ENCODE peak calls at places on chromosomes 12 and 14, in nine cellular contexts. I is endodermal cell, P is A549, U is astrocyte of the cerebellum, T is K562, R is psoas muscle, V is GM10248, C is upper lobe of right lung, K is HepG2. N is an unnamed sample.

GRCh38 chr12:1212529-1212928 is 221.5 kb downstream of the ERC1 start:
- DNase-seq in R (no peak), I (peak; percentile 66), V (no peak), U (no peak), C (no peak), T (no peak), K (no peak), P (no peak), N (no peak)

GRCh38 chr14:99320105-99320572 is 48.1 kb upstream of the BCL11B start:
- DNase-seq in I (peak; percentile 94), R (no peak), U (no peak), V (peak; percentile 78), T (peak; percentile 83), P (peak; percentile 77), K (peak; percentile 29), C (peak; percentile 79), N (no peak)

GRCh38 chr12:72432037-72432604 is 160.0 kb downstream of the TRHDE start:
- DNase-seq in K (peak; percentile 3), T (no peak), C (no peak), V (no peak), R (no peak), I (peak; percentile 43), U (no peak), P (no peak), N (no peak)

GRCh38 chr12:26939953-26940352 is 1.7 kb downstream of the FGFR1OP2 start:
- DNase-seq in I (no peak), T (no peak), K (no peak), V (no peak), C (no peak), U (no peak), R (no peak), P (no peak), N (no peak)

GRCh38 chr12:34311337-34311736 is 289.0 kb downstream of the ALG10 start:
- DNase-seq in T (no peak), C (no peak), P (no peak), K (no peak), I (no peak), V (no peak), R (no peak), U (no peak), N (no peak)

GRCh38 chr14:96484391-96484790 is 17.8 kb upstream of the PAPOLA start:
- DNase-seq in V (no peak), T (no peak), U (no peak), I (no peak), C (no peak), K (no peak), P (no peak), R (no peak), N (no peak)

GRCh38 chr14:32694795-32695449 is 243.8 kb upstream of the NPAS3 start:
- DNase-seq in I (no peak), C (no peak), U (no peak), V (no peak), K (no peak), R (no peak), P (no peak), T (no peak), N (no peak)

GRCh38 chr14:79809849-79810612 is 401.3 kb downstream of the DIO2 start:
- DNase-seq in V (no peak), R (no peak), I (no peak), P (peak; percentile 5), C (no peak), U (no peak), T (no peak), K (no peak), N (no peak)

GRCh38 chr14:95508377-95508776 is 8.1 kb downstream of the SYNE3 start:
- DNase-seq in U (no peak), K (no peak), V (no peak), T (no peak), I (no peak), C (no peak), P (no peak), R (no peak), N (no peak)

GRCh38 chr14:90383731-90384542 is 12.9 kb upstream of the CALM1 start:
- DNase-seq in P (no peak), K (peak; percentile 13), U (no peak), T (peak; percentile 24), R (peak; percentile 58), I (peak; percentile 85), V (no peak), C (peak; percentile 84), N (peak; percentile 59)

GRCh38 chr14:102235275-102235897 is 69.6 kb downstream of the MOK start:
- DNase-seq in U (peak; percentile 83), P (peak; percentile 97), T (peak; percentile 83), I (peak; percentile 95), C (peak; percentile 88), K (peak; percentile 70), V (peak; percentile 88), R (peak; percentile 85), N (peak; percentile 82)

GRCh38 chr12:109093022-109093918 is at the start of gene ALKBH2:
- DNase-seq in U (peak; percentile 62), V (peak; percentile 92), P (peak; percentile 93), R (peak; percentile 96), T (peak; percentile 86), I (peak; percentile 99), C (peak; percentile 97), K (peak; percentile 85), N (peak; percentile 82)
- TF ChIP-seq CTCF in U (peak; percentile 98), V (peak; percentile 99), P (peak; percentile 95), R (peak; percentile 97), T (peak; percentile 95), I (peak; percentile 99), C (peak; percentile 96), K (peak; percentile 100), N (peak; percentile 99)

DNA sequence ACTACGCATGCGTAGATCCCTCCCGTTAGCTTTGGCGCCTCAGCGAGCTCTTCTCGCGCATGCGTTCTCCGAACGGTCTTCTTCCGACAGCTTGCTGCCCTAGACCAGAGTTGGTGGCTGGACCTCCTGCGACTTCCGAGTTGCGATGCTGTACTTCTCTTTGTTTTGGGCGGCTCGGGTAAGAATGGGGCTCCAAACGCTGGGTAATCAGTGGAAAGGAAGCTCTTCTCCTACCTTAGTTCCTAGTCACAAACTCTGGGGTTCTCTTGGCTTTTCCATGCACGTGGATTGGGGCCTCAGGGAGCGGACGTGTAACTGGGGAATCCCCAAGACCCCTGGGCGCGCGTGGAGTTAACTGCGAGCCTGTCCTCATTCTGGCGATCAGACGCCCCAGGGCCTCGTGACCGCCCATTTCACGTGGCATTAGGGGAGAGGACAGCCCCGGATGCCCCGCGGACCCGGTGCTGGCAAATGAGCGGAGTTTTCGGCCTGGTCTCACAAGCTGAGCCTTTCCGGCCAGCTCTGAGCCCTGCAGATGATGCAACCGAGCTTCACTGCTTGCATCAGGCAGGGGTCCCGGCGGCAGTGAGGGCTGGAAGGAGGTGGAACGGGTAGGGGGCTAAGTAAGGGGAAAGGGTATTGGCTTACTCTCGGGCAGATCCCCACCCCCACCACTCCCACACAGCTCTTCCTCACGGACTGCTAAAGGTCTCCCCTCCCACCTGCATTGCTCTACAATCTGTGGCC is at the start of gene SHMT2:
- DNase-seq in C (peak; percentile 96), V (peak; percentile 98), I (peak; percentile 99), T (peak; percentile 98), R (peak; percentile 95), K (peak; percentile 95), U (peak; percentile 88), P (peak; percentile 99), N (peak; percentile 77)
- TF ChIP-seq CTCF in C (no peak), V (no peak), I (no peak), T (no peak), R (no peak), K (no peak), U (no peak), P (no peak), N (no peak)

GRCh38 chr12:55861396-55861795 is 18.7 kb upstream of the MMP19 start:
- DNase-seq in U (no peak), C (no peak), V (no peak), K (no peak), I (no peak), T (no peak), P (no peak), R (no peak), N (no peak)

GRCh38 chr12:55861871-55862270 is 19.1 kb upstream of the MMP19 start:
- DNase-seq in R (no peak), P (no peak), K (no peak), V (no peak), I (no peak), U (no peak), C (no peak), T (no peak), N (no peak)

GRCh38 chr12:55865327-55865726 is 22.6 kb upstream of the MMP19 start:
- DNase-seq in U (no peak), T (no peak), V (no peak), R (no peak), K (no peak), I (no peak), P (no peak), C (no peak), N (no peak)

GRCh38 chr12:55862286-55862685 is 19.6 kb upstream of the MMP19 start:
- DNase-seq in I (no peak), R (no peak), C (no peak), T (no peak), P (no peak), K (no peak), U (no peak), V (no peak), N (no peak)
- TF ChIP-seq CTCF in I (no peak), R (no peak), C (no peak), T (no peak), P (no peak), K (no peak), U (no peak), V (no peak), N (no peak)

GRCh38 chr14:75979071-75979571 is 2.7 kb downstream of the TGFB3 start:
- DNase-seq in R (no peak), C (no peak), K (no peak), I (peak; percentile 87), V (peak; percentile 59), P (peak; percentile 33), T (peak; percentile 23), U (no peak), N (peak; percentile 24)
- TF ChIP-seq CTCF in R (peak; percentile 62), C (peak; percentile 43), K (peak; percentile 80), I (peak; percentile 81), V (peak; percentile 62), P (peak; percentile 63), T (peak; percentile 60), U (peak; percentile 78), N (peak; percentile 17)

DNA sequence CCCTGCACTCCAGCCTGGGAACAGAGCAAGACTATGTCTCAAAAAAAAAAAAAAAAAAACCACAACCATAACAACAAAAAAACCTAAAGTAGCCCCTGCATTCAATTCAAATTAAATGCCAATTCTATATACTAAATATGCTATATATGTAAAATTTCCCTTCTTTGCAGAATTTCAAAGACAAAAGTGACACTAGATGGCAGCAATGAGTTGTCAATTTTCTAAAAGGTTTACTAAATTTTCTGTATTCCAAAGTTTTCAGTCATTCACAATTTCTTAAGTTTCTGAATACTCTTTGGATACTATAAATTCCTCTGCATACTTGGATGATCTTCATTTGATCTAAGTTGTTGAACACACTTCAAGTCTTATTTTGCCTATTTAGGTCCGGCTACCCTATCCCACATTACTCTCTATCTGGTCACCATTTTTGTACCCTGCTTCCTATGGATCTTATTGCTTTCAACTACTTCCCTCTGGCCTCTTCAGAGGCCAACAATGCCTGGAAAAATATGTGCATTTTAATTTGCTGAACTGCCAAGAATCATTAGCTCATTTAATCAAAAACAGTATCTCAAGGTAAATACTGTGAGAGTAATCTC is 27.9 kb downstream of the HNRNPC start:
- DNase-seq in K (no peak), I (no peak), V (no peak), P (no peak), U (peak; percentile 24), C (no peak), T (no peak), R (no peak), N (no peak)
- TF ChIP-seq CTCF in K (peak; percentile 15), I (peak; percentile 69), V (peak; percentile 27), P (peak; percentile 53), U (peak; percentile 22), C (peak; percentile 47), T (no peak), R (peak; percentile 35), N (peak; percentile 42)